ENCODE peak calls at places on chromosomes 16 and 17, in seven cellular contexts. A, P, J, N, S, H and W are unnamed samples.

GRCh38 chr17:9021985-9022552 is 759 bp downstream of the NTN1 start:
- DNase-seq in A (no peak), P (peak; percentile 45), J (peak; percentile 34), N (peak; percentile 71), S (no peak), H (no peak), W (peak; percentile 64)

GRCh38 chr17:38766341-38766740 is 13.8 kb downstream of the PSMB3 start:
- DNase-seq in A (no peak), P (no peak), J (no peak), N (no peak), S (no peak), H (no peak), W (no peak)

GRCh38 chr17:28570716-28571254 is 539 bp downstream of the PIGS start:
- DNase-seq in A (peak; percentile 57), P (peak; percentile 25), J (peak; percentile 32), N (peak; percentile 44), S (no peak), H (no peak), W (no peak)

GRCh38 chr16:56672761-56673536 is 3.3 kb downstream of the MT1H start:
- DNase-seq in A (no peak), P (no peak), J (no peak), N (no peak), S (no peak), H (no peak), W (no peak)

GRCh38 chr16:19837331-19837943 is 47.2 kb downstream of the GPRC5B start:
- DNase-seq in A (no peak), P (no peak), J (no peak), N (no peak), S (no peak), H (no peak), W (no peak)

GRCh38 chr17:75810216-75810615 is 25.6 kb downstream of the UNK start:
- DNase-seq in A (no peak), P (no peak), J (no peak), N (no peak), S (no peak), H (no peak), W (no peak)

GRCh38 chr17:73265646-73266640 is 4.3 kb upstream of the CPSF4L start:
- DNase-seq in A (no peak), P (no peak), J (no peak), N (no peak), S (no peak), H (no peak), W (peak; percentile 36)

GRCh38 chr17:74116087-74116717 is 87.3 kb upstream of the RPL38 start:
- DNase-seq in A (no peak), P (no peak), J (no peak), N (no peak), S (no peak), H (no peak), W (no peak)

DNA sequence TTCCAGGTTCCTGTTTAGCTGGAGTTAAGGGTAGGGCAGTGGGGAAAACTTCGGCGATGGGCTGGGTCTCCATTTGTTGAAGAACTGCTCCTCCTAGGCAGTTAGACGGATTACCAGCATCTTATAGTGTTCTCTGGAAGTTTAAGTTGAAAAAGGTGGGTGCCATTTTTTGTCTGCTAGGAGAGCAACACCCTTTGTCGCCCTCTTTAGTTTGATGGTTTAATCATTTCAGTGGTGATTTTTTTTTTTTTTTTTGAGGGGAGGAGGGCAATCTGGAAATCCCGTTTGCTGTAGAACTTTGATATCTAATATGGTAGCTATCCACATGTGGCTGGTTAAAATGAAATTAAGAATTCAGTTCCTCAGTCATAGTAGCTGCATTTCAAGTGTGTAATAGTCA is 4.1 kb downstream of the UBFD1 start:
- DNase-seq in A (no peak), P (no peak), J (no peak), N (no peak), S (no peak), H (no peak), W (no peak)
- H3K4me1 ChIP-seq in A (peaks cover 19% of the 10 kb centered on the region), P (peaks cover 75% of the 10 kb centered on the region), J (peaks cover 34% of the 10 kb centered on the region), N (peaks cover 3% of the 10 kb centered on the region), S (no peaks in the 10 kb centered on the region), H (no peaks in the 10 kb centered on the region), W (peaks cover 2% of the 10 kb centered on the region)

DNA sequence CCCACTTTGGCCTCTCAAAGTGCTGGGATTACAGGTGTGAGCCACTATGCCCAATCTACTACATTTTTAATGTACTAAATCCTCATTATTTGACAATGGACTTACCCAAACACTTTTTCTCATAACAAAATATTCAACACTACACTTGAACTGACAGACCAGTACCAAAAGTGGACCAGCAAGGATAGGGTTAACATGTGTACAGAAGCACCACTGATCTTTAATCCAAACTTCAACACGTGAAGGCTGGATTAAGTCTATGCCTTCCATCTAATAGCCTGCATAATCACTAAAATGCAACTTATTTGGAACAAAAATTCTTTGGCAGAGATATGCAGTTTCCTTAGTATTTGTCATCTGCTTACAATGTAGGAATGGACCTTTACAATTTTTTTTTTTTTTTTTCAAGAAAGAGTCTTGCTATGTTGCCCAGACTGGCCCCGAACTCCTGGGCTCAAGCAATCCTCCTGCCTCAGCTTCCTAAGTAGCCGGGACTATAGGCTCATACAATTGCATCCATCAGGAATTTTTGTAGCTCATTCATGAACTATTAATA is 60.0 kb upstream of the BCAR1 start:
- DNase-seq in A (no peak), P (no peak), J (no peak), N (no peak), S (no peak), H (no peak), W (no peak)
- H3K27ac ChIP-seq in A (no peak overlapping the region), P (no peak overlapping the region), J (no peak overlapping the region), N (no peak overlapping the region), S (no peak overlapping the region), H (no peak overlapping the region), W (no peak overlapping the region)

GRCh38 chr17:20733923-20734322 is 154.4 kb downstream of the CDRT15L2 start:
- DNase-seq in A (no peak), P (no peak), J (no peak), N (no peak), S (no peak), H (no peak), W (no peak)

GRCh38 chr17:20735796-20736195 is 156.3 kb downstream of the CDRT15L2 start:
- DNase-seq in A (no peak), P (no peak), J (no peak), N (no peak), S (no peak), H (no peak), W (no peak)
- H3K4me1 ChIP-seq in A (no peaks in the 10 kb centered on the region), P (no peaks in the 10 kb centered on the region), J (no peaks in the 10 kb centered on the region), N (no peaks in the 10 kb centered on the region), S (no peaks in the 10 kb centered on the region), H (no peaks in the 10 kb centered on the region), W (no peaks in the 10 kb centered on the region)

GRCh38 chr17:64008346-64008745 is 10.2 kb downstream of the PRR29 start:
- DNase-seq in A (no peak), P (no peak), J (no peak), N (no peak), S (no peak), H (no peak), W (no peak)
- H3K27ac ChIP-seq in A (no peak overlapping the region), P (peak overlapping the region; percentile 89), J (no peak overlapping the region), N (no peak overlapping the region), S (no peak overlapping the region), H (no peak overlapping the region), W (no peak overlapping the region)

GRCh38 chr17:81434079-81434478 is 38.8 kb downstream of the BAHCC1 start:
- DNase-seq in A (no peak), P (peak; percentile 46), J (peak; percentile 76), N (no peak), S (no peak), H (peak; percentile 34), W (no peak)

GRCh38 chr17:81434681-81435417 is 39.6 kb downstream of the BAHCC1 start:
- DNase-seq in A (no peak), P (no peak), J (no peak), N (no peak), S (no peak), H (no peak), W (no peak)

GRCh38 chr17:81433656-81434055 is 38.4 kb downstream of the BAHCC1 start:
- DNase-seq in A (no peak), P (no peak), J (no peak), N (no peak), S (no peak), H (no peak), W (no peak)

GRCh38 chr17:81431545-81432482 is 36.6 kb downstream of the BAHCC1 start:
- DNase-seq in A (no peak), P (no peak), J (no peak), N (no peak), S (no peak), H (no peak), W (no peak)

DNA sequence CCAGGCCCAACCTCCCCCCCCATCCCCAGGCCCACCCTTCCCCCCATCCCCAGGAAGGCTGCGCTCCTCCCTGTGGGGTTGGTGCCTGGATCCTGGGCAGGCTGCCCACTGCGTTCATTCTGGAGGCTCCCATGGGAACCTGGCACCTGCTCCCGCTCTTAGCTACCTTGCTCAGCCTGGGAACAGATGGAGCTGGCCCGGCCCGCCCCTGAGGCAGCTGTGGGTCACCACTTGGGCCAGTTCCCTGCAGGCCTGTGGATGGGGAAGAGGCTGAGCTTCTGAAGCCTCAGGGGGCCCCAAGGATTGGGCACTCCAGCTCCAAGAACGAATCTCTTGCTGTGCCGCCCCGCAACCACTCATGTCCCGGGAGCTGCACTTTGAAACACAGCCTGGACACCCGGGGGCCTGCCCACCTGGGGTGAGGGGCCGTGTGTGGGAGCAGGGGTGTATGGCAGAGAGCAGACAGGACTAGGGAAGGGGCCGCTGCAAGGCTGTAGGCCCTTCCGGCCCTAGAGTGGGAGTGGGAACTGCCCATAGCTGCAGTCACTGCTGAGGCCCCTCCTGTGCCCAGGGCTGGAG is 37.7 kb downstream of the BAHCC1 start:
- DNase-seq in A (no peak), P (no peak), J (peak; percentile 99), N (no peak), S (no peak), H (no peak), W (no peak)
- H3K4me1 ChIP-seq in A (peaks cover 7% of the 10 kb centered on the region), P (peaks cover 80% of the 10 kb centered on the region), J (peaks cover 66% of the 10 kb centered on the region), N (no peaks in the 10 kb centered on the region), S (peaks cover 22% of the 10 kb centered on the region), H (peaks cover 13% of the 10 kb centered on the region), W (peaks cover 47% of the 10 kb centered on the region)

DNA sequence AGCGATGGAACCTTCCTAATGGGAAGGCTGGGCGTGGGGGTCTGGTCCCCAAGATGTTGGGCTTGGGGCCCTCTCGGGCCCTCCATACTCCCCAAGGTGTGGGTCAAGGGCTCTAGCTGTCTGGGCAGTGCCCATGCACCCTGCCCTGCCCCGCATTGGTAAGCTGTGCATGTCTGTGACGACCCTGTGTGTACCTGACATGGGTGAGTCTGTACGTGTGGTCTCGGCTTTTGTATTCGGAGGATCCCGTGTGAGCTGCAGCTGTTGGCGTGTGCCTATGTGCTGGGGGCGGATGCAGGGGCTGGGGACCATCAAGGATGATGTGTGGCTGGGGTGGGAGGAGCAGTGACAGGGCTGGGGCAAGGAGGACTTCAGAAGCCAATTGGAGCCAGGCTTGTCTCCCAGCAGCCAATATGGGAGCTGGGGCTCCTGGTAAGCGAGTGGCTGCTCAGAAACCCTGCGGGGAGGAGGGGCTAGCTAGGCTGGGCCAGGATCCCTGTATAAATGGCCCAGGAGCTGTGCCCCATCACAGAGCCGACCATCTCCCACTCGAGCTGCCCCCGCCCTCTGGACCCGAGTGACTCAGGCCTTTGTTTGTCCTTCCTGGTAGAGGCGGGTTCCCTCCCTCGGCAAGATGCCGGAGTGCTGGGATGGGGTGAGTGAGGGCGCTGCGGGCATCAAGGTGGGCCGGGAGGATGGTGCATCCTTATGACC is at the start of gene NDRG4:
- DNase-seq in A (peak; percentile 61), P (no peak), J (peak; percentile 58), N (peak; percentile 92), S (no peak), H (no peak), W (peak; percentile 87)
- H3K27ac ChIP-seq in A (no peak within 1 kb of the TSS), P (peak within 1 kb of the TSS; percentile 83), J (no peak within 1 kb of the TSS), N (no peak within 1 kb of the TSS), S (no peak within 1 kb of the TSS), H (no peak within 1 kb of the TSS), W (no peak within 1 kb of the TSS)

GRCh38 chr16:12801511-12802042 is 2.1 kb downstream of the CPPED1 start:
- DNase-seq in A (no peak), P (no peak), J (no peak), N (no peak), S (peak; percentile 79), H (no peak), W (no peak)
- H3K4me1 ChIP-seq in A (peaks cover 16% of the 10 kb centered on the region), P (peaks cover 21% of the 10 kb centered on the region), J (peaks cover 15% of the 10 kb centered on the region), N (no peaks in the 10 kb centered on the region), S (peaks cover 18% of the 10 kb centered on the region), H (no peaks in the 10 kb centered on the region), W (no peaks in the 10 kb centered on the region)